ENCODE peak calls at places on chromosomes 4 and X, in five cellular contexts. Z is H9, M is Karpas-422, P is endodermal cell, R is GM23248. E is an unnamed sample.

GRCh38 chr4:66927937-66928336 is 617.4 kb downstream of the CENPC start:
- DNase-seq in P (no peak), Z (no peak), M (no peak), R (no peak), E (no peak)

GRCh38 chr4:72525938-72526337 is 43.1 kb downstream of the ADAMTS3 start:
- DNase-seq in M (no peak), P (no peak), Z (no peak), R (peak; percentile 50), E (no peak)

GRCh38 chrX:142244568-142244967 is 39.5 kb upstream of the MAGEC2 start:
- DNase-seq in Z (no peak), M (no peak), P (no peak), R (no peak), E (no peak)

GRCh38 chrX:65581661-65582339 is 47.2 kb upstream of the LAS1L start:
- DNase-seq in P (peak; percentile 82), M (peak; percentile 87), Z (peak; percentile 62), R (peak; percentile 69), E (peak; percentile 70)

GRCh38 chrX:119523664-119524184 is 41.5 kb downstream of the STEEP1 start:
- DNase-seq in M (no peak), R (no peak), Z (no peak), P (no peak), E (no peak)

GRCh38 chr4:37725718-37726117 is 39.5 kb upstream of the RELL1 start:
- DNase-seq in R (no peak), Z (no peak), P (no peak), M (no peak), E (no peak)

GRCh38 chrX:118847676-118848075 is 24.1 kb downstream of the ZCCHC12 start:
- DNase-seq in P (no peak), R (peak; percentile 60), Z (no peak), M (peak; percentile 86), E (no peak)

GRCh38 chr4:112775801-112776200 is 138.9 kb downstream of the LARP7 start:
- DNase-seq in R (no peak), M (no peak), Z (no peak), P (peak; percentile 54), E (no peak)

GRCh38 chr4:173181769-173182374 is 13.3 kb downstream of the GALNT7 start:
- DNase-seq in M (no peak), R (peak; percentile 80), Z (no peak), P (no peak), E (no peak)
- H3K9ac ChIP-seq in M (no peak overlapping the region), R (peak overlapping the region; percentile 44), Z (no peak overlapping the region), P (no peak overlapping the region), E (no peak overlapping the region)

GRCh38 chrX:1027680-1028079 is 184.8 kb downstream of the CRLF2 start:
- DNase-seq in Z (no peak), M (no peak), R (no peak), P (no peak), E (no peak)
- H3K9ac ChIP-seq in Z (no peak overlapping the region), M (no peak overlapping the region), R (no peak overlapping the region), P (no peak overlapping the region), E (no peak overlapping the region)

GRCh38 chr4:13543648-13544555 is at the start of gene NKX3-2:
- DNase-seq in Z (no peak), P (peak; percentile 84), M (no peak), R (peak; percentile 65), E (no peak)
- H3K9ac ChIP-seq in Z (no peak within 1 kb of the TSS), P (peak within 1 kb of the TSS; percentile 20), M (no peak within 1 kb of the TSS), R (no peak within 1 kb of the TSS), E (peak within 1 kb of the TSS; percentile 34)

GRCh38 chr4:165398570-165398969 is 19.8 kb downstream of the CPE start:
- DNase-seq in Z (no peak), P (no peak), M (peak; percentile 70), R (peak; percentile 19), E (no peak)
- H3K9ac ChIP-seq in Z (no peak overlapping the region), P (no peak overlapping the region), M (no peak overlapping the region), R (no peak overlapping the region), E (no peak overlapping the region)

GRCh38 chr4:158172558-158173258 is at the start of gene GASK1B:
- DNase-seq in M (peak; percentile 73), R (peak; percentile 75), Z (peak; percentile 43), P (peak; percentile 70), E (peak; percentile 75)
- H3K9ac ChIP-seq in M (no peak within 1 kb of the TSS), R (peak within 1 kb of the TSS; percentile 63), Z (no peak within 1 kb of the TSS), P (no peak within 1 kb of the TSS), E (peak within 1 kb of the TSS; percentile 46)

GRCh38 chr4:2266181-2266580 is 4.3 kb upstream of the MXD4 start:
- DNase-seq in Z (no peak), P (no peak), R (peak; percentile 72), M (no peak), E (peak; percentile 55)

GRCh38 chr4:2267320-2267811 is 5.5 kb upstream of the MXD4 start:
- DNase-seq in M (no peak), R (no peak), Z (no peak), P (no peak), E (no peak)

GRCh38 chr4:2265113-2266110 is 3.5 kb upstream of the MXD4 start:
- DNase-seq in M (no peak), Z (no peak), P (no peak), R (no peak), E (no peak)

GRCh38 chr4:2267841-2268240 is 5.9 kb upstream of the MXD4 start:
- DNase-seq in P (no peak), M (no peak), R (no peak), Z (no peak), E (no peak)

GRCh38 chr4:2266821-2267220 is 4.9 kb upstream of the MXD4 start:
- DNase-seq in R (no peak), Z (no peak), M (no peak), P (no peak), E (no peak)
- H3K9ac ChIP-seq in R (peak overlapping the region; percentile 51), Z (no peak overlapping the region), M (no peak overlapping the region), P (no peak overlapping the region), E (no peak overlapping the region)

DNA sequence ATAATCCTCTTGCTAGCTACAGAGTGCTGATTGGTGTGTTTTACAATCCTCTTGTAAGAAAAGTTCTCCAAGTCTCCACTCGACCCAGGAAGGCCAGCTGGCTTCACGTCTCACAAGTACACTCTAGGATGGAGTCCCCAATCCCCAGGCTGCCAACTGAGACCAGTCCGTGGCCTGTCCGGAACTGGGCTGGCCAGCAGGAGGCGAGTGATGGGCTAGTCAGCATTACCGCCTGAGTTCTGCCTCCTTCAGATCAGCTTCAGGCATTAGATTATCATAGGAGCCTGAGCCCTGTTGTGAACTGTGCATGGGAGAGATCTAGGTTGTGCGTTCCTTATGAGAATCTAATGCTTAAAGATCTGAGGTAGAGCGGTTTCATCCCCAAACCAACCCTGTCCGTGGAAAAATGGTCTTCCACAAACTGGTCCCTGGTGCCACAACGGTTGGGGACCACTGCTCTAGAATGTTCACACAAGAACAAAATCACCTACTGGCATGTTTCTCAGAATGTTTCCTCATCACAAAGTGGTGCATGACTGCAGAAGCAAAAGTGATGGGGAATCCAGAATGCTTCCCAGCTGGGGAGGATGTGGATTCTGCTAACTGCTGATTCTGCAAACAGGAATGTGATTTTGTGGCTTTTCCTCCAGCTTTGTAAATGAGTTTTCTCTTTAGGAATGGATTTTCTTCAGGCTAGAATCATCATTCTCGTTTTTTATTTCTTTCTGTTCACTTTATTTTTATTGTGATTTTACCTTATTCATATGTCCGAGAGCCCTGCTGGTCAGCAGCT is 40.9 kb downstream of the SEPTIN11 start:
- DNase-seq in R (peak; percentile 91), P (no peak), Z (no peak), M (no peak), E (no peak)
- H3K9ac ChIP-seq in R (peak overlapping the region; percentile 76), P (no peak overlapping the region), Z (no peak overlapping the region), M (no peak overlapping the region), E (no peak overlapping the region)